ENCODE peak calls at places on chromosomes 2 and 18, in nine cellular contexts. C is OCI-LY7, Z is thyroid gland, V is heart right ventricle, S is heart left ventricle, T is upper lobe of right lung, W is substantia nigra, D is GM23248, B is brain microvascular endothelial cell. L is an unnamed sample.

GRCh38 chr2:25306767-25307368 is 34.9 kb downstream of the DNMT3A start:
- DNase-seq in C (no peak), Z (peak), V (no peak), S (no peak), T (peak), W (no peak), D (peak), B (no peak), L (no peak)

GRCh38 chr2:74364533-74365505 is 15.3 kb downstream of the DCTN1 start:
- DNase-seq in C (no peak), Z (no peak), V (no peak), S (no peak), T (no peak), W (no peak), D (no peak), B (no peak), L (no peak)

GRCh38 chr2:200862532-200863000 is 1.9 kb downstream of the CLK1 start:
- DNase-seq in C (peak), Z (peak), V (no peak), S (peak), T (no peak), W (no peak), D (peak), B (peak), L (peak)

GRCh38 chr18:49109565-49110251 is 158.9 kb upstream of the SMAD7 start:
- DNase-seq in C (no peak), Z (no peak), V (no peak), S (no peak), T (no peak), W (no peak), D (no peak), B (no peak), L (no peak)

GRCh38 chr18:832085-832681 is 20.1 kb upstream of the YES1 start:
- DNase-seq in C (no peak), Z (peak), V (peak), S (no peak), T (no peak), W (no peak), D (no peak), B (no peak), L (peak)

GRCh38 chr2:173021939-173022371 is 53.7 kb upstream of the MAP3K20 start:
- DNase-seq in C (no peak), Z (no peak), V (peak), S (peak), T (no peak), W (no peak), D (peak), B (peak), L (no peak)

GRCh38 chr2:46308629-46309028 is 11.4 kb downstream of the EPAS1 start:
- DNase-seq in C (no peak), Z (no peak), V (no peak), S (no peak), T (no peak), W (no peak), D (no peak), B (no peak), L (no peak)

GRCh38 chr2:138201326-138201725 is 237.1 kb downstream of the HNMT start:
- DNase-seq in C (no peak), Z (no peak), V (no peak), S (no peak), T (no peak), W (no peak), D (peak), B (peak), L (no peak)

GRCh38 chr2:136025057-136025973 is 39.9 kb upstream of the DARS1 start:
- DNase-seq in C (peak), Z (peak), V (peak), S (peak), T (peak), W (peak), D (no peak), B (peak), L (peak)

GRCh38 chr2:80147690-80148089 is 156.9 kb downstream of the LRRTM1 start:
- DNase-seq in C (no peak), Z (no peak), V (no peak), S (no peak), T (no peak), W (no peak), D (no peak), B (no peak), L (no peak)

GRCh38 chr2:38266382-38267051 is 110.6 kb downstream of the ATL2 start:
- DNase-seq in C (no peak), Z (no peak), V (no peak), S (no peak), T (no peak), W (no peak), D (no peak), B (no peak), L (no peak)

GRCh38 chr2:43676322-43677050 is at the start of gene C1GALT1C1L:
- DNase-seq in C (no peak), Z (peak), V (peak), S (peak), T (peak), W (peak), D (peak), B (peak), L (no peak)

GRCh38 chr2:85283641-85284040 is 44.1 kb downstream of the TGOLN2 start:
- DNase-seq in C (no peak), Z (no peak), V (no peak), S (no peak), T (no peak), W (no peak), D (no peak), B (no peak), L (no peak)

GRCh38 chr2:62672601-62673000 is 32.9 kb upstream of the EHBP1 start:
- DNase-seq in C (no peak), Z (peak), V (no peak), S (no peak), T (no peak), W (no peak), D (peak), B (peak), L (no peak)

GRCh38 chr18:48216639-48217280 is 192.4 kb downstream of the ZBTB7C start:
- DNase-seq in C (no peak), Z (no peak), V (no peak), S (no peak), T (no peak), W (no peak), D (no peak), B (no peak), L (no peak)

GRCh38 chr2:170817999-170818293 is 1.3 kb downstream of the GAD1 start:
- DNase-seq in C (no peak), Z (no peak), V (no peak), S (no peak), T (no peak), W (no peak), D (no peak), B (no peak), L (no peak)

GRCh38 chr2:202099515-202099914 is 26.5 kb downstream of the KIAA2012 start:
- DNase-seq in C (no peak), Z (no peak), V (no peak), S (no peak), T (no peak), W (no peak), D (no peak), B (no peak), L (no peak)

GRCh38 chr2:134564549-134564948 is 154.3 kb downstream of the TMEM163 start:
- DNase-seq in C (no peak), Z (no peak), V (no peak), S (no peak), T (no peak), W (no peak), D (no peak), B (no peak), L (no peak)

GRCh38 chr2:88067189-88067588 is 436 bp upstream of the SMYD1 start:
- DNase-seq in C (no peak), Z (no peak), V (peak), S (peak), T (no peak), W (no peak), D (no peak), B (no peak), L (no peak)

GRCh38 chr2:61970807-61971556 is 65.5 kb downstream of the COMMD1 start:
- DNase-seq in C (no peak), Z (peak), V (no peak), S (no peak), T (no peak), W (no peak), D (no peak), B (no peak), L (no peak)

GRCh38 chr2:42401773-42402172 is 40.8 kb upstream of the COX7A2L start:
- DNase-seq in C (no peak), Z (no peak), V (no peak), S (no peak), T (no peak), W (no peak), D (no peak), B (no peak), L (no peak)

GRCh38 chr2:100992262-100992661 is 9.8 kb upstream of the RPL31 start:
- DNase-seq in C (no peak), Z (no peak), V (no peak), S (no peak), T (no peak), W (no peak), D (no peak), B (no peak), L (no peak)

GRCh38 chr2:96138146-96139145 is at the start of gene ASTL:
- DNase-seq in C (peak), Z (peak), V (peak), S (peak), T (peak), W (no peak), D (peak), B (peak), L (peak)

GRCh38 chr2:28168376-28168775 is 224.3 kb upstream of the FOSL2 start:
- DNase-seq in C (no peak), Z (no peak), V (no peak), S (no peak), T (no peak), W (no peak), D (no peak), B (no peak), L (no peak)

GRCh38 chr2:29663266-29663665 is 258.1 kb downstream of the ALK start:
- DNase-seq in C (no peak), Z (no peak), V (no peak), S (no peak), T (no peak), W (no peak), D (peak), B (peak), L (no peak)

GRCh38 chr18:49648326-49648725 is 86.5 kb downstream of the LIPG start:
- DNase-seq in C (no peak), Z (no peak), V (peak), S (peak), T (no peak), W (no peak), D (no peak), B (no peak), L (no peak)

GRCh38 chr2:203786912-203787311 is 80.5 kb downstream of the CD28 start:
- DNase-seq in C (peak), Z (no peak), V (no peak), S (peak), T (no peak), W (no peak), D (peak), B (no peak), L (no peak)

GRCh38 chr2:71679481-71679880 is 226.1 kb downstream of the DYSF start:
- DNase-seq in C (no peak), Z (peak), V (no peak), S (no peak), T (no peak), W (no peak), D (no peak), B (no peak), L (no peak)

DNA sequence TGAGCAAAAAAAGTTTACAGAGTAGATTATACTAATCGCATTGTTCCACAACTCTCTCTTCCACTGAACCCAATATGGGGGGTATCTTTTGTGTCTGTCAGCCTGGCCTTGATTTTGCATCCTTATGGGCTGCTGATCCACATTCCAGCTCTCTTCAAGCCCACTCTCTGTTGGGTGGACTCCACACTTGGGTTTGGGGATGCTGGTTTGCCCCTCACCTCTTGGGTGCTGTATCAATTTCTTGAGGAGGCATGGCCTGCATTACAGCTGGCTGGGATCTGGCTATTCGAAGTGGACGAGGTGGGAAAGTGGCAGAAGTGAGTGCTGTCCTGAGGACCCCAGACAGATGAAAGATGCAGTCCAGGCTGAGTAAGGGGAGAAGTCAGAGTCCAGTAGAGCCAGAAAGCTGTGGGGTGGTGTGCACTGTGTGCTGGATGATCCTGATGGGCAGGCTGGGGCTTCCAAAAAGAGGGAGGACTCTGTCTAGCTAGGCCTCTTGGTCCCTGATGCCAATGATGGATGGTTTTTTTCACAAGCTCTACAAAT is 141.4 kb downstream of the CAPN13 start:
- DNase-seq in C (no peak), Z (no peak), V (no peak), S (no peak), T (no peak), W (no peak), D (no peak), B (no peak), L (no peak)
- H3K27ac ChIP-seq in C (peak), Z (no peak), V (no peak), S (peak), T (no peak), W (no peak), D (peak), B (peak), L (no peak)

DNA sequence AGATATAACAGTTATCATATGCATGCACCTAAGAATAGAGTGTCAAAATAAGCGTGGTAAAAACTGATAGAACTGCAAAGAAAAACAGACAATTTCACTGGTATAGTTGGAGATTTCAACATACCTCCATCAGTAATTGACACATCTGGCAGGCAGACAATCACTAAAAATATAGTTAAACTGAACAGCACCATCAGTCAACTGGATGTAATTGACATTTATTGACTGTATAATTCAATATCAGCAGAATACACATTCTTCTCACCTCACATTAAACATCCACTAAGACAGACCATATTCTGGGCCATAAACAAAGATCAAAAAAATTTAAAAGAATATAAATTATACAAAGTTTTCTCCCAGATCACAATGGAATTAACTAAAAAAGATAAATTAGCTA is 378.5 kb upstream of the RGPD4 start:
- DNase-seq in C (no peak), Z (no peak), V (no peak), S (no peak), T (no peak), W (no peak), D (no peak), B (no peak), L (no peak)
- H3K27ac ChIP-seq in C (no peak), Z (no peak), V (no peak), S (no peak), T (no peak), W (no peak), D (no peak), B (no peak), L (no peak)

GRCh38 chr18:79446931-79447330 is 51.2 kb downstream of the NFATC1 start:
- DNase-seq in C (no peak), Z (no peak), V (no peak), S (no peak), T (no peak), W (no peak), D (no peak), B (no peak), L (no peak)
- H3K27ac ChIP-seq in C (no peak), Z (no peak), V (no peak), S (no peak), T (no peak), W (no peak), D (no peak), B (no peak), L (no peak)

GRCh38 chr2:9310390-9310789 is 103.8 kb downstream of the ASAP2 start:
- DNase-seq in C (no peak), Z (peak), V (peak), S (peak), T (no peak), W (no peak), D (peak), B (peak), L (no peak)

GRCh38 chr2:9306910-9307309 is 100.3 kb downstream of the ASAP2 start:
- DNase-seq in C (no peak), Z (peak), V (no peak), S (no peak), T (no peak), W (no peak), D (no peak), B (no peak), L (no peak)

GRCh38 chr2:9309147-9309546 is 102.5 kb downstream of the ASAP2 start:
- DNase-seq in C (no peak), Z (no peak), V (no peak), S (no peak), T (no peak), W (no peak), D (no peak), B (no peak), L (no peak)

GRCh38 chr2:9308186-9308955 is 101.8 kb downstream of the ASAP2 start:
- DNase-seq in C (no peak), Z (no peak), V (no peak), S (no peak), T (no peak), W (no peak), D (peak), B (no peak), L (no peak)

GRCh38 chr2:9307505-9307904 is 100.9 kb downstream of the ASAP2 start:
- DNase-seq in C (no peak), Z (peak), V (no peak), S (no peak), T (no peak), W (no peak), D (no peak), B (no peak), L (no peak)
- H3K27ac ChIP-seq in C (no peak), Z (peak), V (peak), S (peak), T (no peak), W (peak), D (peak), B (no peak), L (no peak)

GRCh38 chr2:3738454-3738853 is 35.1 kb downstream of the DCDC2C start:
- DNase-seq in C (peak), Z (no peak), V (no peak), S (no peak), T (no peak), W (no peak), D (peak), B (peak), L (peak)
- H3K27ac ChIP-seq in C (no peak), Z (no peak), V (no peak), S (no peak), T (no peak), W (no peak), D (no peak), B (no peak), L (no peak)

GRCh38 chr2:69577467-69578200 is 65.9 kb downstream of the AAK1 start:
- DNase-seq in C (no peak), Z (no peak), V (no peak), S (no peak), T (no peak), W (no peak), D (no peak), B (no peak), L (no peak)
- H3K27ac ChIP-seq in C (no peak), Z (peak), V (peak), S (peak), T (no peak), W (no peak), D (no peak), B (no peak), L (peak)

GRCh38 chr2:120915670-120916069 is 180.0 kb downstream of the GLI2 start:
- DNase-seq in C (no peak), Z (no peak), V (no peak), S (no peak), T (no peak), W (no peak), D (peak), B (no peak), L (no peak)

GRCh38 chr2:120919216-120919615 is 183.5 kb downstream of the GLI2 start:
- DNase-seq in C (no peak), Z (no peak), V (no peak), S (no peak), T (no peak), W (no peak), D (no peak), B (no peak), L (no peak)

GRCh38 chr2:120916446-120916845 is 180.8 kb downstream of the GLI2 start:
- DNase-seq in C (no peak), Z (no peak), V (no peak), S (no peak), T (no peak), W (no peak), D (no peak), B (no peak), L (no peak)

GRCh38 chr2:120919771-120920437 is 184.2 kb downstream of the GLI2 start:
- DNase-seq in C (no peak), Z (peak), V (peak), S (peak), T (no peak), W (no peak), D (peak), B (peak), L (no peak)

DNA sequence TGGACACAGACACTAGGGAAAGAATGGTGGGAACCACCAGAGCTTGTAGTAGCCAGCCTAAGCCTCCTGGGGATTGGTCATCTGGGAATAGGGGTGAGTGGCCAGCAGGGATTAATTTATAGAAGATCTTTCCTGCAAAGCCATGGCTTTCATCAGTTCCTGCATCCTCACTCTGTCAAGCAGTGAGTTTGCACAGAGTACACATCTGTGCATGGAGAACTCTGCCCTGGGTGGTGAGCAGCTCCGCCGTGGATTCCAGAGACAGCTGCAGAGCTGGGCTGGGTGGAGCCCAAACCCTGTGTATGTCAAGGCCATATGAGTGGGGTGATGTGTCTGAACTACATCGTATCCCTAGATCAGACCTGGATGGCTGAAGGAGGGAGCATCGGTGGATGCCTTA is 182.2 kb downstream of the GLI2 start:
- DNase-seq in C (no peak), Z (no peak), V (no peak), S (no peak), T (no peak), W (no peak), D (peak), B (no peak), L (no peak)
- H3K27ac ChIP-seq in C (no peak), Z (no peak), V (no peak), S (no peak), T (no peak), W (no peak), D (no peak), B (no peak), L (no peak)

GRCh38 chr2:39405364-39405763 is 31.7 kb downstream of the MAP4K3 start:
- DNase-seq in C (no peak), Z (no peak), V (no peak), S (no peak), T (no peak), W (no peak), D (no peak), B (no peak), L (no peak)
- H3K27ac ChIP-seq in C (no peak), Z (no peak), V (no peak), S (no peak), T (no peak), W (no peak), D (no peak), B (no peak), L (no peak)

DNA sequence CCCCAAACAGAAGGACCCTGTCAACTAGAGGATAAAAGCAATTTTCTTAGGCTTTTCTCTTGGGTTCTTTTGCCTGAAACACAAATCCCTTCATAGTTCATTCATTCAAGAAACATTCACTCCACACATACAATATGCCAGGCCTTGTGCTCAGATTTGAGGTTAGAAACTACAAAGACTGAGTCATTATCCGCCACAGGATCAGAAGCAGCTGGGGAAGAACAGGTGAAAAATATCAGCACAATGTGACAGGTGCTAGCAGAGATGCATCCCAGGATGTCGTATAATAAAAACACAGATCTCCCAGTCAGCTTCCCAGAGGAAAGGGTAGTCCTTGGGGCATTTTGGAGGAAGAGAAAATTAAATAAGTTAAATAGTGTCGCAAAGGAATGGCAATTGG is 172.4 kb downstream of the LRATD1 start:
- DNase-seq in C (no peak), Z (no peak), V (no peak), S (no peak), T (no peak), W (no peak), D (no peak), B (no peak), L (no peak)
- H3K27ac ChIP-seq in C (no peak), Z (no peak), V (no peak), S (no peak), T (no peak), W (no peak), D (no peak), B (no peak), L (no peak)

DNA sequence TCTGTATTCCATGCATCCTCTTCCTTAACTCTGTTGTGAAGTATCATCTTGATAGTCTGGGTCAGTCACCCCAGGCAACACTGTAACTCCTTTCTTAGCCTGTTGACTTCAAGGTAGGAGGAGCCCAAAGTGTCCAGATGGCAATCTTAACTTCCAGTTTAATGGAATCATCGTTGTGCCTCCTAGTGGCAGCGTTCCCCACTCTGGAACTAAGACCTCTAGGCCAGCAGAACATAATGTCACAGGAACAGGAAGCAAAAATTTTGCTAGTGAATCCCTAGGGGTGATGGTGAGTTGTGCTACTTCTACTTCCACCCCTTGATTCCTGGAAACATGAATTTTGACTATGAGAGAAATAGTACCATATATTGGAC is 11.7 kb downstream of the SGPP2 start:
- DNase-seq in C (no peak), Z (no peak), V (no peak), S (no peak), T (no peak), W (no peak), D (no peak), B (no peak), L (no peak)
- H3K27ac ChIP-seq in C (no peak), Z (no peak), V (no peak), S (no peak), T (no peak), W (no peak), D (no peak), B (no peak), L (no peak)

L was measured in CD4-positive, CD25-positive, alpha-beta regulatory T cell.